ENCODE peak calls at places on chromosome 1, in four cellular contexts. G is HEK293T, E is GM12878, N is HepG2. H is an unnamed sample.

GRCh38 chr1:153535664-153536585 is at the start of gene S100A6:
- DNase-seq in N (peak), E (no peak), G (no peak), H (no peak)

GRCh38 chr1:111723091-111723806 is 15.9 kb downstream of the INKA2 start:
- DNase-seq in E (no peak), G (no peak), N (no peak), H (no peak)

GRCh38 chr1:29698033-29698432 is 461.7 kb downstream of the PTPRU start:
- DNase-seq in N (peak), E (no peak), G (peak), H (peak)

GRCh38 chr1:199283814-199284213 is 645.0 kb downstream of the PTPRC start:
- DNase-seq in E (no peak), G (no peak), N (no peak), H (no peak)

GRCh38 chr1:110433803-110434202 is 17.1 kb upstream of the PROK1 start:
- DNase-seq in N (peak), E (no peak), G (peak), H (peak)

GRCh38 chr1:244102051-244102450 is 51.0 kb downstream of the ZBTB18 start:
- DNase-seq in E (no peak), N (no peak), G (no peak), H (no peak)

GRCh38 chr1:198655464-198656121 is 16.8 kb downstream of the PTPRC start:
- DNase-seq in N (no peak), G (no peak), E (no peak), H (no peak)

GRCh38 chr1:31954607-31955283 is 16.6 kb upstream of the PTP4A2 start:
- DNase-seq in G (no peak), E (no peak), N (peak), H (peak)

GRCh38 chr1:195754874-195755273 is 853.4 kb downstream of the KCNT2 start:
- DNase-seq in G (no peak), N (no peak), E (no peak), H (peak)

GRCh38 chr1:85264150-85264549 is 4.7 kb upstream of the C1orf52 start:
- DNase-seq in G (no peak), N (no peak), E (no peak), H (no peak)

GRCh38 chr1:217506878-217507277 is 124.0 kb downstream of the GPATCH2 start:
- DNase-seq in G (no peak), E (no peak), N (no peak), H (no peak)

GRCh38 chr1:10643607-10644306 is 152.7 kb downstream of the CASZ1 start:
- DNase-seq in N (no peak), E (no peak), G (no peak), H (no peak)

GRCh38 chr1:32869844-32870614 is 683 bp downstream of the FNDC5 start:
- DNase-seq in G (no peak), N (no peak), E (no peak), H (no peak)

GRCh38 chr1:28927442-28928305 is 13.3 kb downstream of the EPB41 start:
- DNase-seq in N (no peak), G (no peak), E (peak), H (peak)

GRCh38 chr1:7984826-7985225 is 23.3 kb downstream of the PARK7 start:
- DNase-seq in E (no peak), N (no peak), G (no peak), H (no peak)

GRCh38 chr1:5911157-5911556 is 81.1 kb downstream of the NPHP4 start:
- DNase-seq in G (no peak), N (no peak), E (no peak), H (no peak)

GRCh38 chr1:110067429-110067956 is 3.0 kb downstream of the ALX3 start:
- DNase-seq in N (no peak), E (no peak), G (no peak), H (no peak)

GRCh38 chr1:5847013-5847654 is 145.1 kb downstream of the NPHP4 start:
- DNase-seq in G (peak), E (no peak), N (no peak), H (peak)

GRCh38 chr1:20819818-20820217 is 32.7 kb upstream of the HP1BP3 start:
- DNase-seq in E (no peak), N (no peak), G (no peak), H (no peak)

GRCh38 chr1:203153989-203154821 is 21.4 kb downstream of the MYBPH start:
- DNase-seq in N (no peak), G (no peak), E (no peak), H (no peak)

GRCh38 chr1:52328615-52329014 is 37.4 kb downstream of the CC2D1B start:
- DNase-seq in E (no peak), G (no peak), N (peak), H (no peak)

GRCh38 chr1:167274061-167274460 is 53.4 kb downstream of the POU2F1 start:
- DNase-seq in N (no peak), E (no peak), G (no peak), H (no peak)

GRCh38 chr1:27621067-27621920 is 13.7 kb downstream of the FGR start:
- DNase-seq in E (no peak), N (peak), G (no peak), H (no peak)

GRCh38 chr1:93659805-93660479 is 21.7 kb downstream of the BCAR3 start:
- DNase-seq in E (no peak), N (peak), G (no peak), H (peak)

GRCh38 chr1:203059485-203059884 is 26.3 kb downstream of the MYOG start:
- DNase-seq in G (no peak), N (no peak), E (no peak), H (no peak)

GRCh38 chr1:43531906-43532584 is 1.4 kb downstream of the PTPRF start:
- DNase-seq in E (no peak), N (no peak), G (no peak), H (no peak)
- TF ChIP-seq FOXK2 in E (no peak), N (no peak), G (no peak), H (no peak)

GRCh38 chr1:215071078-215071477 is 11.5 kb upstream of the KCNK2 start:
- DNase-seq in N (no peak), E (no peak), G (no peak), H (no peak)

GRCh38 chr1:215079456-215079855 is 3.1 kb upstream of the KCNK2 start:
- DNase-seq in E (no peak), N (no peak), G (no peak), H (no peak)

GRCh38 chr1:215081566-215082531 is 688 bp upstream of the KCNK2 start:
- DNase-seq in G (no peak), N (no peak), E (no peak), H (no peak)

GRCh38 chr1:215076312-215076711 is 6.2 kb upstream of the KCNK2 start:
- DNase-seq in G (peak), N (peak), E (no peak), H (no peak)
- TF ChIP-seq FOXK2 in G (no peak), N (no peak), E (no peak), H (no peak)

GRCh38 chr1:72178266-72178665 is 104.1 kb downstream of the NEGR1 start:
- DNase-seq in E (no peak), G (no peak), N (no peak), H (no peak)
- TF ChIP-seq FOXK2 in E (no peak), G (no peak), N (no peak), H (no peak)

DNA sequence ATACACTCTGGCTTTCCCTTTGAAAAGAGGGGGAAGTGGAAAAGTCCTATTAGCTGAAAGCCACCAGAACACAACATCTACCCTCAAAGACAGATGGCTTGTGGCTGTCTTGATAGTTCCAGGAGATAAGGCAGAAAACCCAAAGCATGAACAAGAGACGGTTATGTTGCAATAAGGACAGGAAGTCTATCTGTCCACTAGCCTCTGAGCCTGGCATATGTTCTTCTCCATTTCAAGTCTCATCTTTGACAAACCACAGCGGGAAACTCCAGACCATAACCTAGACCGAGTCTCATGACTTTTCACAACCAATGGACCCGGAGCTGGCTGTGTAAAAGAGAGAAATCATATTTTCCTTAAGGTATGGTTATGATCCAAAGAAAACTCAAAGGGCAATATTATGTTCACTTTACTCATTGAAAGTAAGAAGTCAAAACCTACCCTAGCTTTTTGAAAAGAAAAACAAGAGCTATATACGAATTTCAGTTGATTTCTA is 33.8 kb downstream of the DUSP10 start:
- DNase-seq in N (no peak), E (peak), G (no peak), H (peak)
- TF ChIP-seq FOXK2 in N (no peak), E (no peak), G (no peak), H (peak)

GRCh38 chr1:209400351-209401220 is 182.9 kb upstream of the CAMK1G start:
- DNase-seq in G (no peak), E (no peak), N (no peak), H (no peak)

GRCh38 chr1:209395169-209395568 is 188.3 kb upstream of the CAMK1G start:
- DNase-seq in N (no peak), G (no peak), E (no peak), H (no peak)

GRCh38 chr1:209402697-209403096 is 180.8 kb upstream of the CAMK1G start:
- DNase-seq in G (no peak), N (no peak), E (no peak), H (no peak)

GRCh38 chr1:209397910-209398309 is 185.6 kb upstream of the CAMK1G start:
- DNase-seq in N (no peak), G (no peak), E (no peak), H (no peak)

DNA sequence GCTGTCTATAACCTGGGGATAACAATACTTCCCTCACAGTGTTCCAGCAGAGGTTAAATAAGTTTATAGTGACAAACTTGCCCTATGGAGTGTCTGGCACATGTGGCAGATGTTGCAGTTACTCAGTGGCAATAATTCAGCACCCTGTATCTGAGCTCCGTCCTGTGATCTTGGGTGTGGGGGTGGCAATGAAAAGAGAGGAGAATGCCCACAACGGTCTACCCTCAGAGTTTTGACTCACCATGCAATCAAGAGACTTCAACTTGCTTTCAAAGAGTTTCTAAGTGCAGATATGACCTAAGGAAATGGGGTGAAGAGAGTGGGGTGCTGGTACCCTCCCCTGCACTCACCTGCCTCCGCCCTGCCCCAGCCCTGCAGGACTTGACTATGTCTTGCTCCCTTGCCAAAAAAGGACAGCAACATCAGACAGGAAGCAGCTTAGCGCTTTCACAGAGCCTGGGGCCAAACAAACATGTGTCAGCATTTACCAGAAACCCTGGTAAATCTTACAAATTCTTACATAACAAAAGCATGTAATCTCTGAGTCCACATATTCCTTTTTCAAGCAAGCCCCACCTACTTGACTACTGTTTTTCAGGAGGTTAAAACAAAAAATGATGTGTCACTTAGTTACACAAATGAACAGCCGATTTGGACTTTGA is 185.1 kb upstream of the CAMK1G start:
- DNase-seq in E (no peak), N (no peak), G (no peak), H (no peak)
- TF ChIP-seq FOXK2 in E (no peak), N (no peak), G (no peak), H (no peak)

DNA sequence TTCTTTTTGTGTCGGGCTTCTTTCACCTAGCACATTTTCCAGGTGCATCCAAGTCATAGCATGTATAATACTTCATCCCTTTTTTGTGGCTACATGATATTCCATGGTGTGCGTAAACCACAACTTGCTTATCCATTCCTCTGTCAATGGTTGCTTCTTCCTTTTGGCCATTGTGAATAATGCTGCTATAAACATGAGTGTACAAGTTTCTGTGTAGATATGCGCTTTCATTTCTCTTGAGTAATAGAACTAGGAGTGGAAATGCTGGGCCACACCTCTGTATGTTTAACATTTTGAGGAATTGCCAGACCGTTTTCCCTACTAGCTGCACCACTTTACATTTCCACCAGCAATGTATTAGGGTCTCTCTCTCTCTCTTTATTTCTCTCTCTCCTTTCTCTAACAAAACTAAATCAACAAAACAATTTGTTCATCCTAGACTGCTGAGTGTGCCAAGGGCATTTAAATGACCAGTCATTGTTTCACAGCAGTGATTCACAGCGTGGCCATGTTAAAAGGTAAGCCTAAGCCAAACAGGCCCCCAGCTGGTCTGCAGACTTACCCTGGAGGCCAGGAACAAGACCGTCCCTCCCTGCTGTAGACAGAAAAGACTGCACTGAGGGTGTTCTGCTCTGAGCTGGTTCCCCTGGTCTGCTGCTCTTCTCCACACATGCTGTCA is 53.2 kb upstream of the LYST start:
- DNase-seq in N (no peak), E (no peak), G (no peak), H (no peak)
- TF ChIP-seq FOXK2 in N (no peak), E (no peak), G (no peak), H (no peak)

DNA sequence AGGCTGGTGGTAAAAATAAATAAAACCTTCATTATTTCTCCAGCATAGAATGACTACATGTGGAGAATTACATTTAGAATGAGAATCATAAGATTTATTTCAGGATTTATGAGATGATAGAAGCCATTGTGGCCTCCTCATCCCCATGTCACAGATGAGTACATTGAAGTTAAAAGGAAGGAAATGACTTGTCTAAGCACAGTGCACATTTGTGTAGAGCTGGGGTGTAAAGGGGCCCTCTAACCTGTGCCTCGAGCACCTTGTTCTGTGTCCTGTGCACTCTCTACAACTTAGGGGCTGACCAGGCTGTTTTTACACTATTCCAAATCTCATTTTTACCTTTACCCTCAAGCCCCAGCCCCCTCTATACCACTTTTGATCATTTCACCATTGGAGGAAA is 179.4 kb downstream of the RHOU start:
- DNase-seq in N (no peak), E (no peak), G (no peak), H (no peak)
- TF ChIP-seq FOXK2 in N (no peak), E (no peak), G (no peak), H (no peak)

GRCh38 chr1:2528016-2528415 is 1.6 kb upstream of the PANK4 start:
- DNase-seq in N (no peak), G (no peak), E (no peak), H (no peak)

GRCh38 chr1:2525524-2525895 is 886 bp downstream of the PANK4 start:
- DNase-seq in G (no peak), E (no peak), N (no peak), H (peak)

GRCh38 chr1:2527553-2527860 is 1.1 kb upstream of the PANK4 start:
- DNase-seq in N (no peak), G (no peak), E (no peak), H (no peak)

GRCh38 chr1:2525896-2526823 is at the start of gene PANK4:
- DNase-seq in N (peak), G (peak), E (no peak), H (peak)

DNA sequence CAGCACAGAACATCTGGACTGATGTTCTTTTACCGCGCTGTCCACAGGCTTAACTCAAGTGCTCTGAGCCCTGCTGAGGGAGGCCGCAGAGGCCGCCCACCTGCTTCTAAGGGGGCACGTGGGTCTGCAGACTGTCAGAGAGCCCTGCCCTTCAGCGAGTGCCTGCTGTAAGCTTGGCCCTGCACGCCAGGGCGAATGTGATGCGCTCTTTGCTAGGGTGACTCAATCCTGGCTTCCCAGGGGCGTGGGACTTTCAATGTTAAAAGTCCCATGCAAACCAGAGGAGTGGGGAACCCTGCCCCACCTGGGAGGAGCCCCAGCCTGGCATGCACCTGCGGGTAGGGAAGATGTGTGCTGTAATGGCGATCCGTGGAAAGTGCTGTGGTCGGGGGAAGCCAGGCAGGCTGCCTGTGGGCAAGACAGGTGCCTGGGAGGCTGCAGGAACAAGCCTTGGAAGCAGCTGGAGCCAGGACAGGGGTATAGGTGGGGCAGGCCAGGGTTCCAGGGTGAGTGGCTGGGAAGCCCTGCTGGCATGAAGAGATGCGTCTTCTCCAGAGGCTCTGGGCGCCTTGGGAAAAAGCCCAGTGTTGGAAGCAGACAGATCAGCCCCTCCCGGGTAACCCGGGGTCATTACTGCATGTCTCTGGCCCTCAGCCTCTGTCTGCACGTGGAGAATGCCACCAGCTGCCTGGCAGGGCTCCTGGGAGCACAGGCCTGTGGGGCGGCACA is 592 bp upstream of the PANK4 start:
- DNase-seq in G (no peak), N (no peak), E (peak), H (no peak)
- TF ChIP-seq FOXK2 in G (no peak), N (no peak), E (no peak), H (no peak)